ENCODE peak calls at places on chromosomes 3 and 15, in ten cellular contexts. One of them, this sample, is unnamed.

GRCh38 chr15:64527263-64527984 is 67.0 kb downstream of the ZNF609 start:
- DNase-seq in OCI-LY7: no peak
- DNase-seq in heart left ventricle: no peak
- DNase-seq in psoas muscle: no peak
- DNase-seq in esophagus muscularis mucosa: no peak
- DNase-seq in tibial artery: no peak
- DNase-seq in spleen: no peak
- DNase-seq in uterus: no peak
- DNase-seq in GM23338: no peak
- DNase-seq in prostate gland: no peak
- DNase-seq in this sample: no peak

GRCh38 chr15:92624401-92624991 is 31.1 kb downstream of the FAM174B start:
- DNase-seq in spleen: peak; percentile 41
- DNase-seq in prostate gland: no peak
- DNase-seq in heart left ventricle: peak; percentile 75
- DNase-seq in OCI-LY7: no peak
- DNase-seq in psoas muscle: peak; percentile 69
- DNase-seq in uterus: peak; percentile 50
- DNase-seq in tibial artery: peak; percentile 36
- DNase-seq in GM23338: no peak
- DNase-seq in esophagus muscularis mucosa: no peak
- DNase-seq in this sample: no peak

GRCh38 chr15:90439946-90440345 is 51.9 kb downstream of the IQGAP1 start:
- DNase-seq in OCI-LY7: no peak
- DNase-seq in esophagus muscularis mucosa: no peak
- DNase-seq in psoas muscle: no peak
- DNase-seq in spleen: no peak
- DNase-seq in GM23338: no peak
- DNase-seq in tibial artery: no peak
- DNase-seq in uterus: no peak
- DNase-seq in prostate gland: no peak
- DNase-seq in heart left ventricle: no peak
- DNase-seq in this sample: no peak

GRCh38 chr3:10366681-10367101 is 45.8 kb upstream of the SEC13 start:
- DNase-seq in heart left ventricle: no peak
- DNase-seq in psoas muscle: no peak
- DNase-seq in spleen: no peak
- DNase-seq in OCI-LY7: no peak
- DNase-seq in prostate gland: no peak
- DNase-seq in esophagus muscularis mucosa: no peak
- DNase-seq in tibial artery: no peak
- DNase-seq in GM23338: peak; percentile 40
- DNase-seq in uterus: no peak
- DNase-seq in this sample: no peak

GRCh38 chr3:107258285-107258684 is 119.0 kb upstream of the CCDC54 start:
- DNase-seq in tibial artery: no peak
- DNase-seq in spleen: no peak
- DNase-seq in prostate gland: no peak
- DNase-seq in GM23338: no peak
- DNase-seq in OCI-LY7: no peak
- DNase-seq in uterus: no peak
- DNase-seq in psoas muscle: no peak
- DNase-seq in esophagus muscularis mucosa: no peak
- DNase-seq in heart left ventricle: no peak
- DNase-seq in this sample: no peak

GRCh38 chr3:104873331-104873730 is 493.4 kb upstream of the ALCAM start:
- DNase-seq in psoas muscle: no peak
- DNase-seq in tibial artery: no peak
- DNase-seq in heart left ventricle: no peak
- DNase-seq in OCI-LY7: no peak
- DNase-seq in uterus: no peak
- DNase-seq in esophagus muscularis mucosa: no peak
- DNase-seq in GM23338: no peak
- DNase-seq in spleen: no peak
- DNase-seq in prostate gland: no peak
- DNase-seq in this sample: no peak

GRCh38 chr3:81419196-81419595 is 342.2 kb downstream of the GBE1 start:
- DNase-seq in tibial artery: no peak
- DNase-seq in spleen: no peak
- DNase-seq in esophagus muscularis mucosa: no peak
- DNase-seq in prostate gland: no peak
- DNase-seq in GM23338: peak; percentile 14
- DNase-seq in uterus: no peak
- DNase-seq in psoas muscle: no peak
- DNase-seq in OCI-LY7: peak; percentile 2
- DNase-seq in heart left ventricle: no peak
- DNase-seq in this sample: no peak

GRCh38 chr3:39000008-39000450 is 51.7 kb downstream of the SCN11A start:
- DNase-seq in esophagus muscularis mucosa: peak; percentile 42
- DNase-seq in GM23338: peak; percentile 91
- DNase-seq in heart left ventricle: no peak
- DNase-seq in spleen: no peak
- DNase-seq in prostate gland: no peak
- DNase-seq in psoas muscle: no peak
- DNase-seq in OCI-LY7: peak; percentile 72
- DNase-seq in tibial artery: no peak
- DNase-seq in uterus: no peak
- DNase-seq in this sample: no peak

GRCh38 chr3:16207031-16207430 is 32.6 kb downstream of the GALNT15 start:
- DNase-seq in heart left ventricle: no peak
- DNase-seq in uterus: no peak
- DNase-seq in GM23338: no peak
- DNase-seq in OCI-LY7: no peak
- DNase-seq in spleen: no peak
- DNase-seq in psoas muscle: no peak
- DNase-seq in esophagus muscularis mucosa: no peak
- DNase-seq in prostate gland: no peak
- DNase-seq in tibial artery: no peak
- DNase-seq in this sample: no peak

GRCh38 chr3:84904819-84905555 is 53.8 kb upstream of the CADM2 start:
- DNase-seq in heart left ventricle: no peak
- DNase-seq in uterus: no peak
- DNase-seq in prostate gland: no peak
- DNase-seq in GM23338: peak; percentile 41
- DNase-seq in psoas muscle: peak; percentile 46
- DNase-seq in OCI-LY7: no peak
- DNase-seq in spleen: no peak
- DNase-seq in tibial artery: no peak
- DNase-seq in esophagus muscularis mucosa: no peak
- DNase-seq in this sample: no peak

GRCh38 chr3:31043184-31043819 is 148.8 kb upstream of the GADL1 start:
- DNase-seq in heart left ventricle: no peak
- DNase-seq in prostate gland: no peak
- DNase-seq in OCI-LY7: no peak
- DNase-seq in spleen: no peak
- DNase-seq in esophagus muscularis mucosa: no peak
- DNase-seq in tibial artery: peak; percentile 24
- DNase-seq in uterus: no peak
- DNase-seq in GM23338: no peak
- DNase-seq in psoas muscle: no peak
- DNase-seq in this sample: no peak

GRCh38 chr15:70281811-70282307 is 184.1 kb upstream of the TLE3 start:
- DNase-seq in uterus: no peak
- DNase-seq in psoas muscle: no peak
- DNase-seq in prostate gland: no peak
- DNase-seq in heart left ventricle: no peak
- DNase-seq in GM23338: no peak
- DNase-seq in esophagus muscularis mucosa: no peak
- DNase-seq in spleen: peak; percentile 63
- DNase-seq in OCI-LY7: no peak
- DNase-seq in tibial artery: no peak
- DNase-seq in this sample: no peak

GRCh38 chr3:47250309-47251060 is 32.1 kb downstream of the KIF9 start:
- DNase-seq in uterus: peak; percentile 26
- DNase-seq in GM23338: peak; percentile 86
- DNase-seq in esophagus muscularis mucosa: no peak
- DNase-seq in heart left ventricle: peak; percentile 62
- DNase-seq in spleen: peak; percentile 47
- DNase-seq in OCI-LY7: peak; percentile 54
- DNase-seq in psoas muscle: peak; percentile 33
- DNase-seq in prostate gland: peak; percentile 14
- DNase-seq in tibial artery: peak; percentile 37
- DNase-seq in this sample: peak; percentile 24

GRCh38 chr3:149971403-149972075 is 844 bp upstream of the PFN2 start:
- DNase-seq in prostate gland: peak; percentile 52
- DNase-seq in OCI-LY7: peak; percentile 5
- DNase-seq in psoas muscle: peak; percentile 72
- DNase-seq in tibial artery: peak; percentile 61
- DNase-seq in spleen: peak; percentile 82
- DNase-seq in uterus: peak; percentile 68
- DNase-seq in esophagus muscularis mucosa: no peak
- DNase-seq in heart left ventricle: peak; percentile 68
- DNase-seq in GM23338: peak; percentile 90
- DNase-seq in this sample: peak; percentile 57

GRCh38 chr15:62648954-62649353 is 393.6 kb upstream of the TPM1 start:
- DNase-seq in heart left ventricle: peak; percentile 46
- DNase-seq in spleen: no peak
- DNase-seq in OCI-LY7: peak; percentile 49
- DNase-seq in GM23338: peak; percentile 56
- DNase-seq in psoas muscle: no peak
- DNase-seq in uterus: no peak
- DNase-seq in tibial artery: no peak
- DNase-seq in esophagus muscularis mucosa: peak; percentile 53
- DNase-seq in prostate gland: no peak
- DNase-seq in this sample: no peak

GRCh38 chr3:17314171-17314570 is 428.3 kb downstream of the TBC1D5 start:
- DNase-seq in heart left ventricle: no peak
- DNase-seq in esophagus muscularis mucosa: no peak
- DNase-seq in uterus: no peak
- DNase-seq in tibial artery: no peak
- DNase-seq in prostate gland: no peak
- DNase-seq in spleen: no peak
- DNase-seq in psoas muscle: no peak
- DNase-seq in OCI-LY7: no peak
- DNase-seq in GM23338: no peak
- DNase-seq in this sample: no peak

DNA sequence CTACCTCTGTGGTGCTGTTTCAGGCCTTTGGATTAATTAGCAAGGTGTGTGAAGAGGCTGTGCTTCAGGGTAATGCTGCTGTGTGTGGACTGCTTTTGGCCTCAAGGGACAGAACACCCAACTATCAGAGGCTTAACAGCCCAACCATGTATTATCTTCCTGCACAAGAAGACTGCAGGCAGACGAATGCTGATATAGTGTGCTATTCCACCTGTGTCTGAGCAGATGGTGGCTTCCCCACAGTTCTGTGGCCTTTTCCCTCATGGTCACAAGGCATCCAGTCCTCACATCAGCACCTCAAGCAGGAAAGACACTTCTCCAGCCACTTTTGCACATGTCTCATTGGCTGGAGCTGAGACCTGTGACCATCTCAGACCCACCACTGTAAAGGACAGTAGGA is 76.6 kb downstream of the CHCHD6 start:
- DNase-seq in GM23338: no peak
- DNase-seq in spleen: no peak
- DNase-seq in uterus: no peak
- DNase-seq in heart left ventricle: no peak
- DNase-seq in psoas muscle: no peak
- DNase-seq in OCI-LY7: no peak
- DNase-seq in esophagus muscularis mucosa: peak; percentile 83
- DNase-seq in tibial artery: no peak
- DNase-seq in prostate gland: no peak
- DNase-seq in this sample: no peak
- H3K4me1 ChIP-seq in GM23338: peaks cover 36% of the 10 kb centered on the region
- H3K4me1 ChIP-seq in spleen: no peaks in the 10 kb centered on the region
- H3K4me1 ChIP-seq in uterus: peaks cover 3% of the 10 kb centered on the region
- H3K4me1 ChIP-seq in heart left ventricle: peaks cover 10% of the 10 kb centered on the region
- H3K4me1 ChIP-seq in psoas muscle: no peaks in the 10 kb centered on the region
- H3K4me1 ChIP-seq in OCI-LY7: no peaks in the 10 kb centered on the region
- H3K4me1 ChIP-seq in esophagus muscularis mucosa: peaks cover 10% of the 10 kb centered on the region
- H3K4me1 ChIP-seq in tibial artery: no peaks in the 10 kb centered on the region
- H3K4me1 ChIP-seq in prostate gland: no peaks in the 10 kb centered on the region
- H3K4me1 ChIP-seq in this sample: no peaks in the 10 kb centered on the region

GRCh38 chr15:60539881-60540613 is 61.1 kb upstream of the ICE2 start:
- DNase-seq in tibial artery: no peak
- DNase-seq in OCI-LY7: no peak
- DNase-seq in uterus: no peak
- DNase-seq in esophagus muscularis mucosa: no peak
- DNase-seq in spleen: no peak
- DNase-seq in heart left ventricle: no peak
- DNase-seq in GM23338: no peak
- DNase-seq in prostate gland: no peak
- DNase-seq in psoas muscle: no peak
- DNase-seq in this sample: no peak
- H3K4me1 ChIP-seq in tibial artery: no peaks in the 10 kb centered on the region
- H3K4me1 ChIP-seq in OCI-LY7: no peaks in the 10 kb centered on the region
- H3K4me1 ChIP-seq in uterus: no peaks in the 10 kb centered on the region
- H3K4me1 ChIP-seq in esophagus muscularis mucosa: peaks cover 49% of the 10 kb centered on the region
- H3K4me1 ChIP-seq in spleen: no peaks in the 10 kb centered on the region
- H3K4me1 ChIP-seq in heart left ventricle: peaks cover 37% of the 10 kb centered on the region
- H3K4me1 ChIP-seq in GM23338: peaks cover 37% of the 10 kb centered on the region
- H3K4me1 ChIP-seq in prostate gland: no peaks in the 10 kb centered on the region
- H3K4me1 ChIP-seq in psoas muscle: peaks cover 64% of the 10 kb centered on the region
- H3K4me1 ChIP-seq in this sample: no peaks in the 10 kb centered on the region

DNA sequence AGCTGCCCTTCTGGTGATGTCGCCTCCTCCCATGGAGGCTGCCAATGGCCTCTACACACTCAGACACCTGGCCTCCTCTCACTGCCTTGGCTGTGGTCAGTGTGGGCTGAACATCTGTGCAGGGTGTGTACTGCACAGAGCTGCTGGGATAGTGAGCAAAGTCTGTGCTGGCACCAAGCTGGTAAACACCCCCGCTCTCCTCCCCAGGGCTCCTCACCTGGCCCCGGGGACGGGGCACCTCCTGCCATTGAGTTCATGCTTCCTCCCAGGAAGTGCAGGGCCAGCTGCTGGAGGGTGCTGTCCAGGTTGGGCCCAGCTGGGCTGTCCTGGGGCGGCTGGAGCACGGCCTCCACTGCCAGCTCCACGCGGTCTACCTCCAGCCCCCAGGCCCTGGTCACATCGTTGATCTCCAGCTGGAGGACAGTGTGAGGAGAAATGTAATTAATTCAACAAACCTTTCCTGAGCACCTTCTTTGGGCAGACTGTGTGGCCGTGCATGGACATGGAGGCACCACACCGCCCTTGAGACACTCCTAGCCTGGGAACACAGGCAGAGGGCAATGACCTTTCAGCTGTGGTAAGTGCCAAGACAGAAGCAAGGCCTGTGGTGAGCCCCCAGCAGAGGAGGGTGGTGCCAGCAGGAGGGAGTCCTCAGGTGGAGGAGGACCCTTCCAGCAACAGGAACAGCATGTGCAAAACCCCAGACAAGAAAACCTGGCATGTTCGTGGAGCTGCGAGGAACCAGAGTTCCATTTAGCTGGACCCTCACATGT is 6.8 kb downstream of the STOML1 start:
- DNase-seq in prostate gland: no peak
- DNase-seq in heart left ventricle: no peak
- DNase-seq in GM23338: no peak
- DNase-seq in esophagus muscularis mucosa: no peak
- DNase-seq in uterus: no peak
- DNase-seq in OCI-LY7: no peak
- DNase-seq in psoas muscle: no peak
- DNase-seq in tibial artery: no peak
- DNase-seq in spleen: no peak
- DNase-seq in this sample: no peak
- H3K4me1 ChIP-seq in prostate gland: peaks cover 27% of the 10 kb centered on the region
- H3K4me1 ChIP-seq in heart left ventricle: peaks cover 97% of the 10 kb centered on the region
- H3K4me1 ChIP-seq in GM23338: no peaks in the 10 kb centered on the region
- H3K4me1 ChIP-seq in esophagus muscularis mucosa: peaks cover 95% of the 10 kb centered on the region
- H3K4me1 ChIP-seq in uterus: peaks cover 7% of the 10 kb centered on the region
- H3K4me1 ChIP-seq in OCI-LY7: peaks cover 3% of the 10 kb centered on the region
- H3K4me1 ChIP-seq in psoas muscle: peaks cover 63% of the 10 kb centered on the region
- H3K4me1 ChIP-seq in tibial artery: peaks cover 3% of the 10 kb centered on the region
- H3K4me1 ChIP-seq in spleen: peaks cover 73% of the 10 kb centered on the region
- H3K4me1 ChIP-seq in this sample: peaks cover 26% of the 10 kb centered on the region

GRCh38 chr3:29286841-29287240 is 6.0 kb downstream of the RBMS3 start:
- DNase-seq in prostate gland: no peak
- DNase-seq in uterus: no peak
- DNase-seq in GM23338: no peak
- DNase-seq in psoas muscle: no peak
- DNase-seq in tibial artery: no peak
- DNase-seq in spleen: no peak
- DNase-seq in heart left ventricle: no peak
- DNase-seq in esophagus muscularis mucosa: no peak
- DNase-seq in OCI-LY7: no peak
- DNase-seq in this sample: no peak
- H3K4me1 ChIP-seq in prostate gland: no peaks in the 10 kb centered on the region
- H3K4me1 ChIP-seq in uterus: peaks cover 3% of the 10 kb centered on the region
- H3K4me1 ChIP-seq in GM23338: peaks cover 78% of the 10 kb centered on the region
- H3K4me1 ChIP-seq in psoas muscle: peaks cover 49% of the 10 kb centered on the region
- H3K4me1 ChIP-seq in tibial artery: no peaks in the 10 kb centered on the region
- H3K4me1 ChIP-seq in spleen: no peaks in the 10 kb centered on the region
- H3K4me1 ChIP-seq in heart left ventricle: peaks cover 54% of the 10 kb centered on the region
- H3K4me1 ChIP-seq in esophagus muscularis mucosa: peaks cover 47% of the 10 kb centered on the region
- H3K4me1 ChIP-seq in OCI-LY7: peaks cover 25% of the 10 kb centered on the region
- H3K4me1 ChIP-seq in this sample: no peaks in the 10 kb centered on the region